ENCODE peak calls at places on chromosome 7, in ten cellular contexts. C, A, D, N, F, Q, H, R, K and X are unnamed samples.

GRCh38 chr7:32227746-32228145 is 157.5 kb upstream of the PDE1C start:
- DNase-seq in D (no peak), N (no peak), A (no peak), R (no peak), H (no peak), Q (no peak), C (no peak), F (no peak), K (no peak), X (no peak)

GRCh38 chr7:45700556-45700955 is 126.4 kb downstream of the ADCY1 start:
- DNase-seq in C (no peak), D (no peak), A (peak; percentile 51), F (no peak), N (peak; percentile 55), Q (no peak), R (no peak), H (no peak), K (no peak), X (peak; percentile 14)

GRCh38 chr7:142481548-142481947 is 223.7 kb upstream of the PRSS58 start:
- DNase-seq in A (no peak), F (no peak), H (no peak), Q (no peak), R (no peak), D (no peak), K (no peak), C (no peak), N (no peak), X (no peak)

GRCh38 chr7:68752485-68752884 is 845.8 kb upstream of the AUTS2 start:
- DNase-seq in H (no peak), R (no peak), D (no peak), Q (no peak), K (no peak), N (peak; percentile 67), A (no peak), F (no peak), C (no peak), X (no peak)

GRCh38 chr7:69962077-69962855 is 364.0 kb downstream of the AUTS2 start:
- DNase-seq in A (peak; percentile 59), R (no peak), F (no peak), K (no peak), Q (no peak), C (no peak), D (no peak), H (peak; percentile 45), N (peak; percentile 59), X (peak; percentile 59)

GRCh38 chr7:130071701-130072622 is 1.6 kb downstream of the KLHDC10 start:
- DNase-seq in F (peak; percentile 58), H (peak; percentile 75), K (peak; percentile 54), N (no peak), A (peak; percentile 68), R (no peak), D (peak; percentile 30), Q (peak; percentile 41), C (peak; percentile 68), X (peak; percentile 39)

GRCh38 chr7:7567898-7568531 is 1.3 kb downstream of the MIOS start:
- DNase-seq in Q (no peak), A (no peak), N (no peak), K (no peak), H (no peak), C (no peak), D (no peak), R (no peak), F (no peak), X (no peak)

GRCh38 chr7:26620352-26620751 is 244.0 kb downstream of the SKAP2 start:
- DNase-seq in D (no peak), C (peak; percentile 72), K (no peak), F (no peak), H (no peak), A (no peak), Q (no peak), R (no peak), N (no peak), X (no peak)

GRCh38 chr7:34747842-34748241 is 89.8 kb downstream of the NPSR1 start:
- DNase-seq in C (no peak), R (no peak), D (no peak), H (peak; percentile 91), N (no peak), K (no peak), Q (no peak), F (no peak), A (no peak), X (no peak)

GRCh38 chr7:3151784-3152183 is 108.1 kb upstream of the CARD11 start:
- DNase-seq in N (no peak), C (no peak), Q (no peak), R (no peak), F (no peak), K (no peak), H (no peak), D (no peak), A (no peak), X (no peak)